ENCODE peak calls at places on chromosomes 5 and 9, in five cellular contexts. U, L, W, X and D are unnamed samples.

GRCh38 chr9:91408475-91408874 is 15.2 kb downstream of the NFIL3 start:
- DNase-seq in U (no peak), L (no peak), W (peak), X (no peak), D (peak)

GRCh38 chr5:10626473-10627013 is 62.7 kb downstream of the ANKRD33B start:
- DNase-seq in U (no peak), L (no peak), W (no peak), X (no peak), D (peak)

GRCh38 chr9:131227112-131228058 is 48.9 kb downstream of the FAM78A start:
- DNase-seq in U (no peak), L (no peak), W (no peak), X (peak), D (peak)

GRCh38 chr9:121658166-121658565 is 6.7 kb downstream of the DAB2IP start:
- DNase-seq in U (no peak), L (no peak), W (no peak), X (no peak), D (no peak)

GRCh38 chr5:143204474-143205246 is 198.8 kb downstream of the NR3C1 start:
- DNase-seq in U (no peak), L (no peak), W (peak), X (no peak), D (no peak)

GRCh38 chr5:76368941-76369340 is 34.1 kb upstream of the IQGAP2 start:
- DNase-seq in U (no peak), L (no peak), W (no peak), X (no peak), D (no peak)

GRCh38 chr9:124483481-124483880 is 23.7 kb downstream of the NR5A1 start:
- DNase-seq in U (no peak), L (no peak), W (no peak), X (no peak), D (no peak)

GRCh38 chr9:93020785-93021670 is 37.5 kb upstream of the SUSD3 start:
- DNase-seq in U (no peak), L (peak), W (no peak), X (no peak), D (no peak)

GRCh38 chr5:95887977-95888376 is 65.5 kb upstream of the GLRX start:
- DNase-seq in U (no peak), L (no peak), W (no peak), X (no peak), D (no peak)

GRCh38 chr5:60948738-60949137 is 3.7 kb downstream of the NDUFAF2 start:
- DNase-seq in U (no peak), L (no peak), W (no peak), X (no peak), D (no peak)

GRCh38 chr9:124272979-124273378 is 15.2 kb downstream of the NEK6 start:
- DNase-seq in U (no peak), L (no peak), W (no peak), X (no peak), D (no peak)

GRCh38 chr5:171888051-171888481 is 102.4 kb downstream of the SMIM23 start:
- DNase-seq in U (no peak), L (no peak), W (no peak), X (no peak), D (no peak)

GRCh38 chr5:123776761-123777160 is 264.8 kb downstream of the CSNK1G3 start:
- DNase-seq in U (no peak), L (no peak), W (peak), X (no peak), D (peak)

GRCh38 chr5:1029945-1030625 is 21.5 kb downstream of the NKD2 start:
- DNase-seq in U (no peak), L (no peak), W (no peak), X (no peak), D (no peak)

GRCh38 chr9:3191715-3192114 is 334.1 kb downstream of the RFX3 start:
- DNase-seq in U (no peak), L (no peak), W (no peak), X (no peak), D (no peak)

GRCh38 chr5:148697177-148697820 is 43.0 kb upstream of the HTR4 start:
- DNase-seq in U (no peak), L (no peak), W (peak), X (no peak), D (peak)

GRCh38 chr9:132768932-132769894 is 98.9 kb downstream of the GTF3C4 start:
- DNase-seq in U (peak), L (peak), W (peak), X (peak), D (peak)

GRCh38 chr9:88691811-88692210 is 156.8 kb downstream of the NXNL2 start:
- DNase-seq in U (no peak), L (no peak), W (peak), X (no peak), D (peak)

GRCh38 chr5:123115020-123115419 is 26.0 kb downstream of the PRDM6 start:
- DNase-seq in U (no peak), L (no peak), W (no peak), X (no peak), D (peak)

GRCh38 chr9:129093602-129094386 is 12.9 kb downstream of the DOLPP1 start:
- DNase-seq in U (no peak), L (no peak), W (no peak), X (no peak), D (no peak)

GRCh38 chr5:150114102-150114641 is 27.8 kb upstream of the CSF1R start:
- DNase-seq in U (no peak), L (peak), W (no peak), X (no peak), D (no peak)

GRCh38 chr5:114360816-114361723 is 800 bp upstream of the KCNN2 start:
- DNase-seq in U (no peak), L (no peak), W (no peak), X (peak), D (peak)

GRCh38 chr9:13575558-13575957 is 296.1 kb upstream of the MPDZ start:
- DNase-seq in U (no peak), L (no peak), W (peak), X (no peak), D (no peak)

GRCh38 chr9:75226403-75227139 is 138.3 kb downstream of the OSTF1 start:
- DNase-seq in U (no peak), L (no peak), W (no peak), X (no peak), D (no peak)

GRCh38 chr5:57175586-57175985 is 1.7 kb downstream of the GPBP1 start:
- DNase-seq in U (no peak), L (peak), W (no peak), X (no peak), D (no peak)